ENCODE peak calls at places on chromosomes 1 and 21, in four cellular contexts. B is GM12891, E is K562, C is GM12878. G is an unnamed sample.

GRCh38 chr1:31663622-31664452 is 19.2 kb upstream of the PEF1 start:
- DNase-seq in C (no peak), E (peak; percentile 91), B (peak; percentile 81), G (peak; percentile 80)

GRCh38 chr1:167197692-167198091 is 23.0 kb upstream of the POU2F1 start:
- DNase-seq in E (no peak), B (no peak), C (no peak), G (no peak)

GRCh38 chr1:85225624-85226380 is 25.0 kb upstream of the SYDE2 start:
- DNase-seq in B (no peak), E (peak; percentile 22), C (no peak), G (no peak)

GRCh38 chr21:35420658-35421057 is 371.6 kb upstream of the RUNX1 start:
- DNase-seq in C (no peak), E (no peak), B (no peak), G (no peak)

GRCh38 chr1:207941664-207942063 is 30.7 kb upstream of the CD34 start:
- DNase-seq in B (no peak), E (no peak), C (no peak), G (no peak)

GRCh38 chr1:226734611-226735153 is 4.4 kb downstream of the ITPKB start:
- DNase-seq in E (no peak), B (no peak), C (no peak), G (no peak)

GRCh38 chr1:245370905-245371581 is 216.3 kb downstream of the KIF26B start:
- DNase-seq in E (no peak), C (no peak), B (no peak), G (no peak)

GRCh38 chr1:185156321-185156853 is 366 bp downstream of the TRMT1L start:
- DNase-seq in C (no peak), E (no peak), B (peak; percentile 32), G (peak; percentile 2)

GRCh38 chr1:205376739-205377138 is 20.0 kb upstream of the KLHDC8A start:
- DNase-seq in E (no peak), C (no peak), B (no peak), G (no peak)

GRCh38 chr1:205374205-205375078 is 17.7 kb upstream of the KLHDC8A start:
- DNase-seq in E (no peak), B (no peak), C (no peak), G (no peak)

GRCh38 chr1:205377355-205377754 is 20.6 kb upstream of the KLHDC8A start:
- DNase-seq in B (no peak), C (no peak), E (no peak), G (no peak)

GRCh38 chr1:205373022-205373421 is 16.3 kb upstream of the KLHDC8A start:
- DNase-seq in C (no peak), B (no peak), E (no peak), G (no peak)

GRCh38 chr1:205375816-205376545 is 19.3 kb upstream of the KLHDC8A start:
- DNase-seq in E (no peak), B (no peak), C (no peak), G (no peak)
- TF ChIP-seq TAF1 in E (no peak), B (no peak), C (no peak), G (no peak)

GRCh38 chr21:22904385-22904784 is 1906.2 kb downstream of the NCAM2 start:
- DNase-seq in C (no peak), B (no peak), E (no peak), G (no peak)
- TF ChIP-seq TAF1 in C (no peak), B (no peak), E (no peak), G (no peak)

DNA sequence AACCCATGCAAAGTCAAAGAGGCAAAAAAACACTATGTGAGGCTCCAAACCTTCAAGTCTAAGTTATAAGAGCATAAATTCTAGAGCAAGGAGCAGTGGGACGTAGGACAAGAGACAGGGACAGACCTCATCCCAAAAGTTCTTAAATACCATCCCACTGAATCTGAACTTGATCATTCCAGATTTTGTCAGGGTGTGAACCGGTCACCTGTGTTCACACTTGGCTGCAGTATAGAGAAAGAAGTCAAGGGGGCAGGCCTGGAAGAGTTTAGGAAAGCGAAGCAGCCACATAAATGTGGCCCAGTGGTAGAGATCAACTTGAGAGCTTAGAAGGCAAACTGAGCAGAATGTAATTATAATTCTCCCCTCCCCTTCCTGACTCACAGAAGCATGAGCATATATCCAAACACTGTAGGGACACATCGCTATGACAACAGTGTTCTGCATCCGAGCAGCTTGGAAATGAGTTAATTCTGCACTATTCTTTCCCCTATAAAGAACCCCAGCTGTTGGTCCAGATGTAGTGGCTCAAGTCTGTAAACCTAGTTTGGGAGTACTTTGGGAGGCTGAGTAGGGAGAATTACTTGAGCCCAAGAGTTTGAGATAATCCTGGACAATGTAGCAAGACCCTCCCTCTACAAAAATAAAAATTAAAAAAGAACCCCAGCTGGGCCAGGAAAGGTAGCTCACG is 2.7 kb downstream of the AKR7A2 start:
- DNase-seq in B (no peak), E (no peak), C (no peak), G (no peak)
- TF ChIP-seq TAF1 in B (no peak), E (no peak), C (no peak), G (no peak)

GRCh38 chr1:192474080-192474683 is 101.4 kb upstream of the RGS1 start:
- DNase-seq in C (no peak), B (no peak), E (peak; percentile 54), G (no peak)
- TF ChIP-seq TAF1 in C (no peak), B (no peak), E (no peak), G (no peak)

GRCh38 chr1:209983953-209984352 is 45.9 kb downstream of the SYT14 start:
- DNase-seq in E (no peak), C (no peak), B (no peak), G (no peak)
- TF ChIP-seq TAF1 in E (no peak), C (no peak), B (no peak), G (no peak)

GRCh38 chr1:221923921-221924598 is 182.2 kb upstream of the DUSP10 start:
- DNase-seq in B (no peak), E (no peak), C (no peak), G (no peak)

GRCh38 chr1:221921936-221922335 is 180.0 kb upstream of the DUSP10 start:
- DNase-seq in B (no peak), E (no peak), C (no peak), G (no peak)

DNA sequence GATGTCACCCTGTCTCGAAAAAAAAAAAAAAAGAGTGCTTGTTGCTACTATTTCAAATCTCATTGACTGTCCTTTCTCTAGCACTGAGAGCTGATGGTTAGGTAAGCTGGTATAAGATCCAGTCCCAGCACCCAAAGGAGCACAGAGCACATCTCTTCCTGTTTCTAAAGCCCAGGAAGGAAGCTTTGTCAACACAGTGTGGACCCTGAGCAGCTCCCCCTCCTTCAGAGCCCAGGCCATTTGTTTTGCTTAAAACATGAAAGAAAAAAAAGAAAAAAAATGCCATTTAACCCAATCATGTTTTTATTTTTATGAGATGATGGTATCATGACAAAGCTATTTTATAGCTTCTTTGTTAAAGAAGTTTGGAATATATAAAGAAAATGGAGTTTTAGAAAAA is 184.1 kb upstream of the DUSP10 start:
- DNase-seq in E (no peak), C (no peak), B (no peak), G (no peak)
- TF ChIP-seq TAF1 in E (no peak), C (no peak), B (no peak), G (no peak)

DNA sequence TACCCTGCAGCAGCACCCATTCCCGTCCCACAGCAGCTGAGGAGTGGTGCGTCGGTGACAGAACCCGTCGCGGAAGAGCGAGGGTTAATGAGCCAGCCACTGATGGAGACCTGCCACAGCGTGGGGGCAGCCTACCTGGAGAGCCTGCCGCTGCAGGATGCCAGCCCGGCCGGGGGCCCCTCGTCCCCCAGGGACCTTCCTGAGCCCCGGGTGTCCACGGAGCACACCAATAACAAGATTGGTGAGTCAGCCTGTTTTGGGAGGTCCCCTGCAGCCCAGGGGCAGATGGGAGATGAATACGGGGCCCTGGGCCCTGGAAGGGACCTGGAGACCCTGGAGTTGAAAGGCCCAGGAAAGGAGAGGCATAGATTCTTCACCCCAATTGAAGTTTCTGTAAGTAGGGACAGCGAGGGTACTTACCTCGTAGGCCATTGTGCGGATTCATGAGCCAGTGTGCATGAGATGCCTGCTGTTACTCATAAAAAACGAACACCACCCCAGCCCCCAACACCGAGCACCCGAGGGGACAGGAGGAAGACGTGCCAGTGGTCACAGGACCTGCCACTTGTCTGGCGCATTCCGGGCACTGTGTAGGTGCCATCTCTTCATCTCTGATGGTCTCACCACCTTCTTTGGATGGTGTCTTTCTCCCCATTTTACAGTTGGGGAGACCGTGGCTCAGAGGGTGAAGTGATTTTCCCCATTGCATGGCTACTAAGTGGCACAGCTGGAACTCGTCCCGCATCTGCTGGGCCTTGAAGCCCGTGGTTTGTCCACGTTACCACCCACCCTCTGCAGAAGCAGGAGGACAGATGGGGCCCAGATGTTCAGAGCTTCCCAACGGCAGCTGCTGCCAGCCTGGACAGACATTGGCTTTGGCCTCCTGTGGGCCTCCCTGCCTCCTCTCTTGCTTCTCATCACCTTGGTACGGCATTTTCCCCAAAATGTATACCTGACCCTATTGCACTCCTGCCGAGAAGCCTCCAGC is 28.3 kb upstream of the TNFRSF1B start:
- DNase-seq in E (no peak), B (no peak), C (no peak), G (no peak)
- TF ChIP-seq TAF1 in E (no peak), B (no peak), C (no peak), G (no peak)